ENCODE peak calls at places on chromosomes 16 and 17, in six cellular contexts. Y, Z, K, O, N and F are unnamed samples.

GRCh38 chr17:30093463-30094147 is 23.0 kb upstream of the NSRP1 start:
- DNase-seq in N (peak), Z (no peak), Y (no peak), K (peak), O (peak), F (peak)

GRCh38 chr17:73950515-73950914 is 253.0 kb upstream of the RPL38 start:
- DNase-seq in Z (no peak), K (no peak), O (no peak), Y (no peak), N (no peak), F (peak)

GRCh38 chr17:5793157-5793556 is 208.8 kb upstream of the NLRP1 start:
- DNase-seq in Y (no peak), N (no peak), Z (no peak), O (no peak), K (no peak), F (no peak)

GRCh38 chr17:45320931-45321461 is 4.2 kb upstream of the MAP3K14 start:
- DNase-seq in O (peak), N (no peak), Y (no peak), Z (no peak), K (no peak), F (no peak)

GRCh38 chr16:12168054-12169018 is 191.8 kb downstream of the SNX29 start:
- DNase-seq in O (no peak), K (no peak), N (no peak), Z (no peak), Y (no peak), F (peak)

GRCh38 chr17:78839762-78840529 is 668 bp downstream of the USP36 start:
- DNase-seq in Y (peak), Z (peak), N (no peak), K (peak), O (peak), F (peak)

GRCh38 chr17:29115906-29116651 is 64.1 kb downstream of the MYO18A start:
- DNase-seq in Y (no peak), Z (no peak), N (peak), K (no peak), O (peak), F (peak)

GRCh38 chr16:56246051-56246817 is 54.9 kb downstream of the GNAO1 start:
- DNase-seq in K (no peak), N (no peak), Z (no peak), O (no peak), Y (no peak), F (no peak)

GRCh38 chr17:17505610-17506171 is 9.5 kb upstream of the RASD1 start:
- DNase-seq in Y (no peak), Z (no peak), N (no peak), O (no peak), K (no peak), F (no peak)

GRCh38 chr17:7685533-7686220 is 1.6 kb downstream of the TP53 start:
- DNase-seq in O (peak), Y (peak), N (peak), K (peak), Z (peak), F (peak)

GRCh38 chr16:19898924-19899604 is 14.4 kb upstream of the GPRC5B start:
- DNase-seq in Z (peak), K (peak), Y (peak), N (peak), O (peak), F (peak)

GRCh38 chr17:38598536-38598935 is 7.2 kb downstream of the SRCIN1 start:
- DNase-seq in K (peak), N (peak), Y (peak), Z (peak), O (no peak), F (peak)

GRCh38 chr16:2530629-2531318 is 434 bp downstream of the CEMP1 start:
- DNase-seq in K (no peak), O (no peak), N (no peak), Y (peak), Z (no peak), F (no peak)

GRCh38 chr17:19719365-19720209 is 3.2 kb upstream of the SLC47A2 start:
- DNase-seq in N (no peak), Z (no peak), Y (no peak), O (no peak), K (no peak), F (no peak)

GRCh38 chr17:53234138-53234537 is 588.6 kb upstream of the KIF2B start:
- DNase-seq in K (no peak), O (no peak), N (no peak), Y (no peak), Z (no peak), F (no peak)

GRCh38 chr17:39674702-39675389 is 6.6 kb downstream of the PNMT start:
- DNase-seq in K (no peak), Z (no peak), N (no peak), Y (peak), O (no peak), F (peak)

GRCh38 chr16:22878955-22879354 is 65.0 kb downstream of the HS3ST2 start:
- DNase-seq in N (no peak), K (no peak), Y (no peak), Z (no peak), O (no peak), F (no peak)

GRCh38 chr17:16534236-16534635 is 34.8 kb downstream of the ZNF287 start:
- DNase-seq in O (no peak), K (no peak), Y (no peak), N (no peak), Z (no peak), F (no peak)

GRCh38 chr17:60392845-60393702 is 1.1 kb upstream of the USP32 start:
- DNase-seq in Z (peak), K (peak), Y (peak), O (no peak), N (peak), F (peak)

GRCh38 chr17:14227052-14227451 is 9.6 kb downstream of the CDRT15 start:
- DNase-seq in K (no peak), N (no peak), Z (no peak), Y (no peak), O (no peak), F (no peak)

GRCh38 chr17:58960068-58960467 is 146.6 kb downstream of the TRIM37 start:
- DNase-seq in O (peak), Y (no peak), N (peak), Z (peak), K (no peak), F (no peak)

GRCh38 chr17:40450175-40450574 is 6.9 kb downstream of the IGFBP4 start:
- DNase-seq in Y (peak), Z (no peak), N (peak), O (no peak), K (no peak), F (no peak)

GRCh38 chr16:71474864-71475263 is 12.8 kb upstream of the ZNF23 start:
- DNase-seq in Y (no peak), K (no peak), Z (no peak), O (peak), N (no peak), F (no peak)

GRCh38 chr17:82487898-82488297 is 29.4 kb downstream of the NARF start:
- DNase-seq in O (no peak), Y (no peak), K (no peak), Z (no peak), N (no peak), F (no peak)